ENCODE peak calls at places on chromosomes 2 and 18, in eight cellular contexts. G is pancreas; B is putamen; X is NCI-H460; A is kidney tubule cell; E is nucleus accumbens; V is activated T-helper 1 cell treated with anti-CD3 and anti-CD28 coated beads, Interleukin-2, amount 50 U/mL, for 16 hours; S is HT-29. C is an unnamed sample.

GRCh38 chr2:209876211-209876610 is 104.6 kb downstream of the UNC80 start:
- DNase-seq in G (no peak), B (no peak), X (no peak), A (peak; percentile 23), E (no peak), V (no peak), S (no peak), C (no peak)

GRCh38 chr2:55843096-55843991 is 80.2 kb downstream of the EFEMP1 start:
- DNase-seq in G (no peak), B (no peak), X (peak; percentile 91), A (peak; percentile 79), E (no peak), V (no peak), S (peak; percentile 85), C (peak; percentile 62)

GRCh38 chr2:84395819-84396218 is 63.3 kb downstream of the SUCLG1 start:
- DNase-seq in G (no peak), B (no peak), X (no peak), A (peak; percentile 53), E (no peak), V (no peak), S (no peak), C (no peak)

GRCh38 chr2:176075476-176075875 is 8.3 kb downstream of the EVX2 start:
- DNase-seq in G (no peak), B (no peak), X (no peak), A (no peak), E (no peak), V (no peak), S (no peak), C (no peak)

GRCh38 chr2:233817305-233817980 is 36.9 kb downstream of the HJURP start:
- DNase-seq in G (no peak), B (no peak), X (no peak), A (no peak), E (no peak), V (no peak), S (no peak), C (no peak)

GRCh38 chr2:188142088-188142487 is 149.6 kb upstream of the GULP1 start:
- DNase-seq in G (no peak), B (no peak), X (no peak), A (no peak), E (no peak), V (no peak), S (no peak), C (no peak)

GRCh38 chr2:68418855-68419254 is 48.2 kb downstream of the FBXO48 start:
- DNase-seq in G (no peak), B (no peak), X (no peak), A (no peak), E (no peak), V (no peak), S (no peak), C (no peak)

GRCh38 chr18:34709631-34710429 is at the start of gene DTNA:
- DNase-seq in G (no peak), B (peak; percentile 86), X (no peak), A (peak; percentile 85), E (peak; percentile 22), V (no peak), S (no peak), C (no peak)

GRCh38 chr2:29022455-29023128 is 41.5 kb downstream of the TOGARAM2 start:
- DNase-seq in G (no peak), B (no peak), X (no peak), A (no peak), E (no peak), V (no peak), S (no peak), C (no peak)

GRCh38 chr2:60581461-60582282 is 28.2 kb upstream of the BCL11A start:
- DNase-seq in G (peak; percentile 76), B (peak; percentile 70), X (peak; percentile 50), A (peak; percentile 68), E (peak; percentile 53), V (peak; percentile 24), S (peak; percentile 50), C (peak; percentile 78)

GRCh38 chr2:84302513-84303412 is 156.3 kb downstream of the SUCLG1 start:
- DNase-seq in G (no peak), B (peak; percentile 28), X (peak; percentile 59), A (peak; percentile 72), E (peak; percentile 10), V (no peak), S (peak; percentile 74), C (peak; percentile 75)

GRCh38 chr2:239779592-239779983 is 245.6 kb downstream of the NDUFA10 start:
- DNase-seq in G (no peak), B (no peak), X (no peak), A (no peak), E (no peak), V (no peak), S (no peak), C (no peak)